ENCODE peak calls at places on chromosomes 5 and 9, in eight cellular contexts. E is lung, F is HL-60, N is GM12865, Y is astrocyte, D is GM12864, S is WTC11, U is mesothelial cell of epicardium. G is an unnamed sample.

GRCh38 chr5:170541146-170541769 is 37.4 kb downstream of the KCNIP1 start:
- DNase-seq in E (no peak), F (no peak), N (no peak), Y (no peak), D (no peak), S (no peak), U (no peak), G (no peak)

GRCh38 chr5:107542428-107542827 is 128.3 kb downstream of the EFNA5 start:
- DNase-seq in E (peak; percentile 84), F (no peak), N (peak; percentile 81), Y (peak; percentile 84), D (no peak), S (no peak), U (no peak), G (no peak)

GRCh38 chr9:14362175-14362574 is 48.2 kb upstream of the NFIB start:
- DNase-seq in E (no peak), F (no peak), N (no peak), Y (peak; percentile 49), D (no peak), S (no peak), U (no peak), G (no peak)

GRCh38 chr9:137028281-137029057 is 432 bp upstream of the ABCA2 start:
- DNase-seq in E (no peak), F (peak; percentile 81), N (peak; percentile 62), Y (no peak), D (no peak), S (peak; percentile 62), U (peak; percentile 59), G (peak; percentile 67)

GRCh38 chr5:61280205-61280604 is 51.9 kb upstream of the ZSWIM6 start:
- DNase-seq in E (peak; percentile 46), F (no peak), N (peak; percentile 9), Y (peak; percentile 86), D (no peak), S (no peak), U (no peak), G (no peak)

GRCh38 chr5:129803403-129803802 is 55.5 kb downstream of the MINAR2 start:
- DNase-seq in E (no peak), F (no peak), N (no peak), Y (no peak), D (no peak), S (no peak), U (no peak), G (no peak)

GRCh38 chr5:124747770-124748686 is 1.6 kb upstream of the ZNF608 start:
- DNase-seq in E (no peak), F (no peak), N (peak; percentile 81), Y (no peak), D (peak; percentile 82), S (no peak), U (no peak), G (peak; percentile 21)

GRCh38 chr9:16591092-16591491 is 279.4 kb downstream of the BNC2 start:
- DNase-seq in E (no peak), F (no peak), N (no peak), Y (no peak), D (no peak), S (no peak), U (no peak), G (no peak)

GRCh38 chr9:128633057-128633456 is 23.6 kb downstream of the DYNC2I2 start:
- DNase-seq in E (no peak), F (no peak), N (no peak), Y (no peak), D (no peak), S (no peak), U (no peak), G (no peak)

GRCh38 chr5:17620627-17621026 is 10.4 kb downstream of the TAF11L12 start:
- DNase-seq in E (no peak), F (no peak), N (no peak), Y (no peak), D (no peak), S (peak; percentile 77), U (no peak), G (no peak)
- TF ChIP-seq CTCF in E (no peak), F (no peak), N (no peak), Y (no peak), D (peak; percentile 26), S (peak; percentile 69), U (peak; percentile 58), G (peak; percentile 59)

GRCh38 chr9:114030364-114030763 is 47.7 kb downstream of the AMBP start:
- DNase-seq in E (peak; percentile 25), F (no peak), N (no peak), Y (no peak), D (no peak), S (no peak), U (no peak), G (no peak)
- TF ChIP-seq CTCF in E (no peak), F (no peak), N (no peak), Y (no peak), D (no peak), S (no peak), U (no peak), G (no peak)

GRCh38 chr9:107235765-107236442 is 47.2 kb upstream of the RAD23B start:
- DNase-seq in E (no peak), F (no peak), N (no peak), Y (no peak), D (no peak), S (no peak), U (no peak), G (no peak)

GRCh38 chr9:107240260-107240659 is 42.8 kb upstream of the RAD23B start:
- DNase-seq in E (no peak), F (no peak), N (no peak), Y (no peak), D (no peak), S (no peak), U (no peak), G (peak; percentile 21)

GRCh38 chr9:107237873-107238272 is 45.2 kb upstream of the RAD23B start:
- DNase-seq in E (no peak), F (no peak), N (no peak), Y (no peak), D (no peak), S (no peak), U (no peak), G (no peak)

GRCh38 chr9:107242073-107243063 is 40.7 kb upstream of the RAD23B start:
- DNase-seq in E (no peak), F (no peak), N (peak; percentile 14), Y (peak; percentile 36), D (no peak), S (no peak), U (no peak), G (no peak)

GRCh38 chr9:107239474-107239873 is 43.6 kb upstream of the RAD23B start:
- DNase-seq in E (no peak), F (no peak), N (peak; percentile 25), Y (no peak), D (no peak), S (no peak), U (no peak), G (no peak)
- TF ChIP-seq CTCF in E (peak; percentile 28), F (no peak), N (peak; percentile 25), Y (no peak), D (peak; percentile 30), S (no peak), U (no peak), G (peak; percentile 19)

DNA sequence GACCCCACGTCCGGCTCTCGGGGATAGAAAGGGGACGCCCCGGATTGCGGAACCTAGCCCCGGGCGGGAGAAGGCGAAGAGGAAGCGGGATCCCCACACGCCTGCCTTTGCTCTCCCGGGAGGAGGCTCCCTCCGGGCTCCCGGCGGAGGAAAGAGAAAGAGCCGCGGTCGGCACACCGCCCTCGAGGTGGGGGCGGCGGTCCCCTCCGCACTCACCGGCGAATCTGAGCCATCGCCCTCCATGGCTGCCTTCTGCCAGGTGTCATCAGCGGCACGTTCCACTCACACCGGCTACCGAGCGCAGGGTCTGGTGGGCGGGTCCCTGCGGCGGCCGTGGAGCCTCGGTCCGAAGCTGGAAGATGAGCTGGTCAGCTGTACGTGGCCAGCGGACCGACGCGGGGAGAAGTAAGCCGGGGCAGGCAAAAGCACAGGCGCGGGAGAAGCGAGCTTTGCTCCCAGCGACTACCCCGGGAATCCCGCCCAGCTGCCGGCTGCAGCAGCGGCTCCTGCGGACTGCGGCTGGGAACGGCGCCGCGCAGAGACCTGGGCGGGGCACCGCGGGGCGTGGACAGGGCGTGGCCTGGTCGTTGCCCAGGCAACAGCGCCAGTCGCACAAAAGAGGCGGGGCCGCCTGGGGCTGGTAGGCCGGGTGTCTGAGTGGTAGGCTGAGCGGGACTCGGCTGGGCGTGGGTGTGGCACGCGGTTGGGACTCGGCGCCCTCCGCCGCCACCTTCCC is at the start of gene TRIM36:
- DNase-seq in E (peak; percentile 93), F (peak; percentile 51), N (peak; percentile 94), Y (peak; percentile 77), D (peak; percentile 63), S (peak; percentile 97), U (peak; percentile 85), G (peak; percentile 97)
- TF ChIP-seq CTCF in E (no peak), F (no peak), N (peak; percentile 10), Y (no peak), D (peak; percentile 9), S (no peak), U (no peak), G (peak; percentile 38)